ENCODE peak calls at places on chromosomes 6 and 20, in ten cellular contexts. One of them, this sample, is unnamed.

GRCh38 chr20:53829086-53829703 is 235.6 kb upstream of the ZNF217 start:
- DNase-seq in heart left ventricle: no peak
- DNase-seq in NAMALWA: peak
- DNase-seq in NCI-H1105: no peak
- DNase-seq in iPS-NIHi11: no peak
- DNase-seq in HEK293T: no peak
- DNase-seq in sciatic nerve: no peak
- DNase-seq in RPMI7951: peak
- DNase-seq in AG09319: peak
- DNase-seq in effector CD4-positive, alpha-beta T cell: no peak
- DNase-seq in this sample: no peak

GRCh38 chr6:21648475-21649050 is 55.0 kb downstream of the SOX4 start:
- DNase-seq in NAMALWA: peak
- DNase-seq in heart left ventricle: no peak
- DNase-seq in RPMI7951: no peak
- DNase-seq in effector CD4-positive, alpha-beta T cell: no peak
- DNase-seq in AG09319: no peak
- DNase-seq in iPS-NIHi11: no peak
- DNase-seq in sciatic nerve: no peak
- DNase-seq in NCI-H1105: no peak
- DNase-seq in HEK293T: no peak
- DNase-seq in this sample: no peak

GRCh38 chr20:49969946-49970345 is 12.8 kb upstream of the SNAI1 start:
- DNase-seq in HEK293T: no peak
- DNase-seq in iPS-NIHi11: no peak
- DNase-seq in sciatic nerve: no peak
- DNase-seq in RPMI7951: no peak
- DNase-seq in heart left ventricle: no peak
- DNase-seq in NCI-H1105: no peak
- DNase-seq in AG09319: no peak
- DNase-seq in effector CD4-positive, alpha-beta T cell: no peak
- DNase-seq in NAMALWA: no peak
- DNase-seq in this sample: no peak

GRCh38 chr20:51563141-51563596 is 20.6 kb upstream of the NFATC2 start:
- DNase-seq in heart left ventricle: no peak
- DNase-seq in AG09319: no peak
- DNase-seq in iPS-NIHi11: no peak
- DNase-seq in NCI-H1105: no peak
- DNase-seq in NAMALWA: no peak
- DNase-seq in HEK293T: no peak
- DNase-seq in RPMI7951: no peak
- DNase-seq in sciatic nerve: no peak
- DNase-seq in effector CD4-positive, alpha-beta T cell: no peak
- DNase-seq in this sample: no peak

GRCh38 chr6:141321486-141322347 is 811.0 kb upstream of the GJE1 start:
- DNase-seq in heart left ventricle: no peak
- DNase-seq in iPS-NIHi11: no peak
- DNase-seq in NCI-H1105: no peak
- DNase-seq in effector CD4-positive, alpha-beta T cell: no peak
- DNase-seq in sciatic nerve: no peak
- DNase-seq in AG09319: peak
- DNase-seq in RPMI7951: no peak
- DNase-seq in HEK293T: no peak
- DNase-seq in NAMALWA: no peak
- DNase-seq in this sample: no peak

GRCh38 chr6:36862164-36862847 is 12.3 kb downstream of the PPIL1 start:
- DNase-seq in iPS-NIHi11: no peak
- DNase-seq in NAMALWA: no peak
- DNase-seq in sciatic nerve: no peak
- DNase-seq in effector CD4-positive, alpha-beta T cell: no peak
- DNase-seq in heart left ventricle: no peak
- DNase-seq in HEK293T: no peak
- DNase-seq in NCI-H1105: no peak
- DNase-seq in AG09319: no peak
- DNase-seq in RPMI7951: no peak
- DNase-seq in this sample: no peak

GRCh38 chr6:118708055-118708454 is 56.7 kb upstream of the CEP85L start:
- DNase-seq in iPS-NIHi11: no peak
- DNase-seq in heart left ventricle: no peak
- DNase-seq in sciatic nerve: no peak
- DNase-seq in NAMALWA: no peak
- DNase-seq in NCI-H1105: no peak
- DNase-seq in RPMI7951: no peak
- DNase-seq in effector CD4-positive, alpha-beta T cell: no peak
- DNase-seq in AG09319: no peak
- DNase-seq in HEK293T: no peak
- DNase-seq in this sample: no peak

GRCh38 chr6:27426045-27426620 is 37.6 kb downstream of the ZNF391 start:
- DNase-seq in sciatic nerve: no peak
- DNase-seq in iPS-NIHi11: no peak
- DNase-seq in effector CD4-positive, alpha-beta T cell: no peak
- DNase-seq in HEK293T: no peak
- DNase-seq in NAMALWA: no peak
- DNase-seq in NCI-H1105: no peak
- DNase-seq in RPMI7951: no peak
- DNase-seq in heart left ventricle: no peak
- DNase-seq in AG09319: no peak
- DNase-seq in this sample: no peak

GRCh38 chr6:20153194-20153593 is 59.1 kb downstream of the MBOAT1 start:
- DNase-seq in NCI-H1105: no peak
- DNase-seq in heart left ventricle: no peak
- DNase-seq in NAMALWA: no peak
- DNase-seq in RPMI7951: no peak
- DNase-seq in effector CD4-positive, alpha-beta T cell: no peak
- DNase-seq in HEK293T: no peak
- DNase-seq in iPS-NIHi11: peak
- DNase-seq in sciatic nerve: no peak
- DNase-seq in AG09319: no peak
- DNase-seq in this sample: no peak

GRCh38 chr6:170347975-170348374 is 41.4 kb downstream of the FAM120B start:
- DNase-seq in heart left ventricle: no peak
- DNase-seq in RPMI7951: no peak
- DNase-seq in NAMALWA: no peak
- DNase-seq in AG09319: no peak
- DNase-seq in NCI-H1105: no peak
- DNase-seq in iPS-NIHi11: no peak
- DNase-seq in effector CD4-positive, alpha-beta T cell: no peak
- DNase-seq in HEK293T: no peak
- DNase-seq in sciatic nerve: no peak
- DNase-seq in this sample: no peak

GRCh38 chr20:24953621-24954133 is 4.6 kb downstream of the CST7 start:
- DNase-seq in effector CD4-positive, alpha-beta T cell: no peak
- DNase-seq in sciatic nerve: peak
- DNase-seq in heart left ventricle: no peak
- DNase-seq in HEK293T: no peak
- DNase-seq in iPS-NIHi11: no peak
- DNase-seq in NAMALWA: no peak
- DNase-seq in RPMI7951: no peak
- DNase-seq in AG09319: no peak
- DNase-seq in NCI-H1105: no peak
- DNase-seq in this sample: no peak

GRCh38 chr20:16107172-16107870 is 465.9 kb downstream of the KIF16B start:
- DNase-seq in HEK293T: no peak
- DNase-seq in heart left ventricle: no peak
- DNase-seq in AG09319: no peak
- DNase-seq in NCI-H1105: peak
- DNase-seq in effector CD4-positive, alpha-beta T cell: no peak
- DNase-seq in sciatic nerve: no peak
- DNase-seq in RPMI7951: no peak
- DNase-seq in iPS-NIHi11: peak
- DNase-seq in NAMALWA: no peak
- DNase-seq in this sample: no peak

GRCh38 chr6:82959385-82959941 is 106.2 kb downstream of the UBE3D start:
- DNase-seq in HEK293T: no peak
- DNase-seq in RPMI7951: peak
- DNase-seq in effector CD4-positive, alpha-beta T cell: no peak
- DNase-seq in NAMALWA: no peak
- DNase-seq in NCI-H1105: no peak
- DNase-seq in heart left ventricle: no peak
- DNase-seq in iPS-NIHi11: peak
- DNase-seq in sciatic nerve: no peak
- DNase-seq in AG09319: no peak
- DNase-seq in this sample: no peak

GRCh38 chr6:107735906-107736635 is 88.0 kb downstream of the SCML4 start:
- DNase-seq in iPS-NIHi11: no peak
- DNase-seq in NCI-H1105: no peak
- DNase-seq in heart left ventricle: no peak
- DNase-seq in AG09319: no peak
- DNase-seq in sciatic nerve: no peak
- DNase-seq in HEK293T: no peak
- DNase-seq in RPMI7951: no peak
- DNase-seq in NAMALWA: peak
- DNase-seq in effector CD4-positive, alpha-beta T cell: no peak
- DNase-seq in this sample: no peak

GRCh38 chr6:37381579-37381978 is 27.8 kb downstream of the RNF8 start:
- DNase-seq in iPS-NIHi11: peak
- DNase-seq in HEK293T: peak
- DNase-seq in heart left ventricle: no peak
- DNase-seq in RPMI7951: peak
- DNase-seq in NAMALWA: peak
- DNase-seq in effector CD4-positive, alpha-beta T cell: peak
- DNase-seq in sciatic nerve: no peak
- DNase-seq in NCI-H1105: peak
- DNase-seq in AG09319: no peak
- DNase-seq in this sample: peak

GRCh38 chr20:61654726-61655125 is 402.7 kb downstream of the CDH4 start:
- DNase-seq in AG09319: no peak
- DNase-seq in sciatic nerve: no peak
- DNase-seq in NAMALWA: no peak
- DNase-seq in effector CD4-positive, alpha-beta T cell: no peak
- DNase-seq in NCI-H1105: no peak
- DNase-seq in HEK293T: no peak
- DNase-seq in RPMI7951: no peak
- DNase-seq in heart left ventricle: no peak
- DNase-seq in iPS-NIHi11: no peak
- DNase-seq in this sample: no peak

GRCh38 chr20:63898882-63899558 is 4.1 kb downstream of the DNAJC5 start:
- DNase-seq in NCI-H1105: no peak
- DNase-seq in NAMALWA: no peak
- DNase-seq in sciatic nerve: no peak
- DNase-seq in RPMI7951: no peak
- DNase-seq in heart left ventricle: peak
- DNase-seq in HEK293T: no peak
- DNase-seq in effector CD4-positive, alpha-beta T cell: no peak
- DNase-seq in AG09319: no peak
- DNase-seq in iPS-NIHi11: no peak
- DNase-seq in this sample: no peak

GRCh38 chr6:150352321-150353296 is 16.2 kb upstream of the IYD start:
- DNase-seq in effector CD4-positive, alpha-beta T cell: no peak
- DNase-seq in AG09319: no peak
- DNase-seq in sciatic nerve: no peak
- DNase-seq in heart left ventricle: no peak
- DNase-seq in RPMI7951: peak
- DNase-seq in NAMALWA: no peak
- DNase-seq in NCI-H1105: no peak
- DNase-seq in HEK293T: no peak
- DNase-seq in iPS-NIHi11: no peak
- DNase-seq in this sample: no peak

GRCh38 chr20:36573798-36574277 is 441 bp downstream of the TGIF2 start:
- DNase-seq in HEK293T: no peak
- DNase-seq in heart left ventricle: peak
- DNase-seq in AG09319: no peak
- DNase-seq in RPMI7951: peak
- DNase-seq in sciatic nerve: peak
- DNase-seq in iPS-NIHi11: peak
- DNase-seq in NCI-H1105: no peak
- DNase-seq in effector CD4-positive, alpha-beta T cell: peak
- DNase-seq in NAMALWA: peak
- DNase-seq in this sample: peak

This sample was measured in naive B cell.